ENCODE peak calls at places on chromosomes 6 and 20, in six cellular contexts. Q, A, T, J, M and Z are unnamed samples.

GRCh38 chr20:56222945-56223344 is 25.6 kb upstream of the MC3R start:
- DNase-seq in T (no peak), A (no peak), Q (no peak), M (no peak), J (no peak), Z (no peak)

GRCh38 chr20:59222982-59223610 is 59.5 kb downstream of the ZNF831 start:
- DNase-seq in T (no peak), M (no peak), A (peak), Q (no peak), J (peak), Z (no peak)

GRCh38 chr6:12017263-12017662 is 5.2 kb downstream of the HIVEP1 start:
- DNase-seq in Q (no peak), J (no peak), M (no peak), A (no peak), T (no peak), Z (no peak)

GRCh38 chr6:134230087-134230717 is 87.7 kb downstream of the SGK1 start:
- DNase-seq in M (no peak), T (no peak), Q (peak), J (no peak), A (no peak), Z (no peak)

GRCh38 chr20:41168281-41169183 is 31.2 kb downstream of the PLCG1 start:
- DNase-seq in J (no peak), T (no peak), A (no peak), M (no peak), Q (no peak), Z (no peak)

GRCh38 chr6:50849016-50849748 is 30.5 kb downstream of the TFAP2B start:
- DNase-seq in Q (no peak), T (no peak), J (no peak), M (no peak), A (peak), Z (no peak)

GRCh38 chr6:40779399-40779798 is 192.2 kb upstream of the LRFN2 start:
- DNase-seq in A (no peak), M (no peak), Q (no peak), J (peak), T (no peak), Z (no peak)

GRCh38 chr6:56570434-56571359 is 72.0 kb downstream of the DST start:
- DNase-seq in Q (no peak), A (no peak), T (no peak), J (peak), M (no peak), Z (no peak)

GRCh38 chr20:59661141-59661540 is 56.8 kb downstream of the PHACTR3 start:
- DNase-seq in J (no peak), Q (no peak), A (no peak), T (no peak), M (no peak), Z (no peak)

GRCh38 chr6:44800171-44800671 is 412.7 kb downstream of the CDC5L start:
- DNase-seq in M (no peak), J (peak), A (no peak), T (no peak), Q (no peak), Z (peak)

GRCh38 chr20:33578510-33578909 is 83.6 kb upstream of the C20orf144 start:
- DNase-seq in T (no peak), Q (no peak), M (no peak), A (no peak), J (no peak), Z (no peak)

GRCh38 chr6:131122007-131122406 is 13.3 kb upstream of the AKAP7 start:
- DNase-seq in Q (no peak), A (no peak), T (no peak), J (no peak), M (no peak), Z (no peak)

GRCh38 chr6:6772751-6773150 is 184.2 kb downstream of the LY86 start:
- DNase-seq in M (no peak), A (peak), T (no peak), J (no peak), Q (no peak), Z (no peak)

GRCh38 chr6:127460465-127460864 is 1.3 kb upstream of the KIAA0408 start:
- DNase-seq in Q (no peak), T (no peak), A (no peak), M (no peak), J (no peak), Z (no peak)

GRCh38 chr20:10434832-10435812 is at the start of gene SLX4IP:
- DNase-seq in Q (peak), M (peak), A (peak), J (peak), T (peak), Z (peak)
- TF ChIP-seq POLR2A in Q (peak), M (no peak), A (peak), J (peak), T (peak), Z (no peak)

GRCh38 chr6:143513410-143513809 is 1.9 kb upstream of the FUCA2 start:
- DNase-seq in M (no peak), A (peak), T (peak), J (no peak), Q (peak), Z (no peak)

GRCh38 chr6:143515766-143516355 is 4.3 kb upstream of the FUCA2 start:
- DNase-seq in Q (no peak), A (no peak), T (no peak), J (no peak), M (no peak), Z (no peak)

GRCh38 chr6:143514996-143515760 is 3.7 kb upstream of the FUCA2 start:
- DNase-seq in A (no peak), J (no peak), M (no peak), Q (peak), T (no peak), Z (no peak)

GRCh38 chr6:143507358-143508145 is 4.0 kb downstream of the FUCA2 start:
- DNase-seq in J (no peak), M (no peak), T (no peak), A (no peak), Q (no peak), Z (no peak)

DNA sequence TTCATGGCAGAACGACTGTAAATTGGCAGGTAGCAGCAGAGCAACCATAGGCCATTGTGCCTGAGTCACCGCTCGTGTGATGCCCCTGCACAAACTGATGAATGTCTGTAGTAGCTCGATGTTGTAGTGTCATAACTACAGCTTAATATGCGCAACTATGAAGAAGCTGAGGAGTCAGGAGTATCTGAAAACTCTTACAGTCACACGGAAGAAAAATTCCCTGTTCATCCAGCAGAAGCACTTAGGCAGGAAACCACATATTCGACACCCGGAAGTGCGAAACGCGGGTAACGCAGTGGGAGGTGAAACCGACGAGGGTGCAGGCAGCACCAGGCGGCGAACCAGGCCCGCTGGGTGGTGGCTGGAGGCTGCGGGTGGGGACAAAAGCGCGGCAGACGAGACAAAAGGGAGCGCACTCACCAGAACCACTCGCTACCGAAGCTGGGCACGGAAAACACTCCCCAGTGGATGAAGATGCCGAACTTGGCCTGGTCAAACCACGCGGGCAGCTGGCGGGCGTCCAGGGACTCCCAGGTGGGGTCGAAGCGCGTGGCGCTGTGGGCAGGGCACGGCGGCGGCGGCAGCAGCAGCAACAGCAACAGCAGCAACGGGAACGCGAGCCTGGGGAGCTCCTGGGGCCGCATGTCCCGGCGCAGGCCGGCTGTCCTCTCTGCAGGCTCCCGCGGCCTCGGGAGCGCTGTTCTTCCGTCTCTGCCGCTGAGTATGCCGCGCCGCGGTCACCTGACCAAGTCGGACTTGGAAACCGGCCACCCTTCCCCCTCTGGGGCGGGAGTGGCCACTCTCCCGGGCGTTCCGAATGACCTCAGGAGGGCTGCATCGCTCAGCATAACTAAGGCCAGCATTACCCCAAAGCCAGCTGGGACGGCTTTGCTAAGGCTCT is at the start of gene FUCA2:
- DNase-seq in Q (peak), M (peak), T (peak), A (peak), J (peak), Z (peak)
- TF ChIP-seq POLR2A in Q (peak), M (peak), T (peak), A (peak), J (peak), Z (peak)

GRCh38 chr6:65189344-65189743 is 517.7 kb downstream of the EYS start:
- DNase-seq in T (no peak), Q (no peak), J (no peak), M (no peak), A (no peak), Z (no peak)

GRCh38 chr6:65191412-65191811 is 515.6 kb downstream of the EYS start:
- DNase-seq in J (no peak), T (no peak), A (no peak), Q (no peak), M (no peak), Z (no peak)
- TF ChIP-seq POLR2A in J (no peak), T (no peak), A (no peak), Q (no peak), M (no peak), Z (no peak)

GRCh38 chr6:32669893-32670292 is 3.4 kb upstream of the HLA-DQB1 start:
- DNase-seq in J (no peak), T (no peak), Q (no peak), A (no peak), M (no peak), Z (no peak)

GRCh38 chr6:32666420-32667300 is at the start of gene HLA-DQB1:
- DNase-seq in T (no peak), A (no peak), J (peak), Q (peak), M (no peak), Z (no peak)

GRCh38 chr6:32669240-32669639 is 2.8 kb upstream of the HLA-DQB1 start:
- DNase-seq in M (no peak), Q (no peak), A (no peak), J (no peak), T (no peak), Z (no peak)

GRCh38 chr6:32665621-32666140 is 776 bp downstream of the HLA-DQB1 start:
- DNase-seq in A (no peak), J (no peak), Q (no peak), T (no peak), M (no peak), Z (no peak)

DNA sequence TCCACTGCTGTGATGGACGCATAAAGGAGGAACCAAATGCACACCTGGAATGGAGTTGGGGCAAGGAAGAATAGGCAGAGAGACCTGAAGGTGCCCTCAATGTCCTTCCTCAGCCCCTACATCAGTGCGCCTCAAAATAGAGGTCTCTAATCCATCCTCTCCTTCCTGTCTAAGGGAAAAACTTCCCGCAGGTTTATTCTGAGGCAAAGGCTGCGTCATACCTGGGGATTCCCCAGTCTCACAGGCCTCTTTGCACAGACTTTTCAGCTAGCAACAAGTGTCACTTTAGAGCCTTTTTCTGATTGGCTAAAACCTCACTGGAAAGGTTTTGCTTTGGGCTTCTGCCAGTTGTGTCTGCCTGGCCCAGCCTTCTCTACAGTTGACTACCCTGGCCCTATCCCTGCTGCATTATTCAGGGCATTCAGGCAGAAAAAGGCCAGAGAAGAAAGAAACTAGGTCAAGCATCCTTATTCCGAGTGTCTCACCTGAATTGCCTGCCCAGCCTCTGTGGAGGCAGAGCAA is 1.8 kb upstream of the HLA-DQB1 start:
- DNase-seq in T (no peak), M (no peak), Q (peak), A (no peak), J (no peak), Z (peak)
- TF ChIP-seq POLR2A in T (no peak), M (no peak), Q (no peak), A (no peak), J (no peak), Z (no peak)

DNA sequence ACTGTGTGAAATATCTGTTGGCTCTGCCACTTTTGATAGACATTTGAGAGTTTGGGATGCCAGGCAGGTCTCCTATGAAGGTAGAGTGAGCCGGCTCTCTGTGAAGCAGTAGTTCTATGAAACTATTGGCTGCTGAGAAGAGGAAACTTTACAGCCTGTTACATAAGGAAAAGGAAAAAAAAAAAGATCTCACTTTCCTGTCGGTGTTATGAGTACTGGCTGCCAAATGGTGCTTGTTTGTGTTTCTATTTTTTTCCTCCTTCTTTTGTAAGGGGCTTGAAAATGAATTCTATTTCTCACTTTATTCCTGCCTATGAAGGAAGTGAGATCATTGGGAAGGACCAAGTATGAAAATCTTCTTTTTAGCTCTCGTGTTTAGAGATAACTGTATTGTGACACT is 73.1 kb upstream of the CLDN20 start:
- DNase-seq in T (no peak), Q (no peak), M (no peak), A (no peak), J (no peak), Z (no peak)
- TF ChIP-seq POLR2A in T (no peak), Q (no peak), M (no peak), A (no peak), J (no peak), Z (no peak)

GRCh38 chr20:35741892-35742740 is at the start of gene RBM39:
- DNase-seq in M (peak), Q (peak), J (peak), T (peak), A (peak), Z (peak)
- TF ChIP-seq POLR2A in M (peak), Q (peak), J (peak), T (peak), A (peak), Z (peak)

DNA sequence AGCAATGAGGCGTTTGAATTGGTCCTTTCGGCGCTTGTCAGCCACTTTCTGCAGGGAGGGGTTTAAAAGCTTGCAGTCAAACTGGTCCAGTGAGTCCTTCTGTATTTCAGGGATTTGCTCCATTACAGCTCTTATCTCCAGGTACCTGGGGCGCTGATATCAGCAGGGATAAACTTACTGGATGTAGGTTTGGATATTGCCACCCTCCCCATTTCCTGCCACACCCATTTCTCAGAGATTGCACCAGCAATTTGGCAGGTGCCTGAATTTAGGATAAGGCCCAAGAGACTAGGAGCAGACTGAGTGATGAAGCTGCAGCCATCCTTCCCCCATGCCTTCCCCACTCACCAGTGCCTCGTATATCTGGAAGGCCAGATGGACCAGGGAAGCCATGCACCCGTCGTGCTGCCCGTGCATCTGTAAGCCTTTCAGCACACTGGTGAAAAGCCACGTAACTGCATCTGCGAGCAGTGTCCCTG is 7.6 kb downstream of the POLR1C start:
- DNase-seq in A (no peak), M (no peak), T (no peak), J (no peak), Q (no peak), Z (no peak)
- TF ChIP-seq POLR2A in A (no peak), M (no peak), T (peak), J (no peak), Q (no peak), Z (no peak)

GRCh38 chr6:157019115-157019628 is 242.0 kb downstream of the ARID1B start:
- DNase-seq in Q (no peak), M (no peak), T (no peak), J (no peak), A (no peak), Z (no peak)

GRCh38 chr6:157019733-157020132 is 242.6 kb downstream of the ARID1B start:
- DNase-seq in J (no peak), A (no peak), T (no peak), Q (no peak), M (no peak), Z (no peak)

GRCh38 chr6:157022022-157022740 is 245.0 kb downstream of the ARID1B start:
- DNase-seq in J (peak), Q (peak), M (peak), T (peak), A (peak), Z (peak)

GRCh38 chr6:157021267-157022021 is 244.3 kb downstream of the ARID1B start:
- DNase-seq in Q (peak), T (peak), A (peak), M (peak), J (peak), Z (peak)

GRCh38 chr6:157020398-157021266 is 243.5 kb downstream of the ARID1B start:
- DNase-seq in A (no peak), Q (peak), J (peak), M (no peak), T (no peak), Z (peak)
- TF ChIP-seq POLR2A in A (no peak), Q (no peak), J (no peak), M (no peak), T (no peak), Z (no peak)

GRCh38 chr6:30518505-30518850 is 29.2 kb downstream of the HLA-E start:
- DNase-seq in J (no peak), M (no peak), A (no peak), Q (no peak), T (no peak), Z (no peak)

GRCh38 chr6:30520480-30520992 is 31.2 kb downstream of the HLA-E start:
- DNase-seq in M (no peak), J (no peak), A (no peak), T (no peak), Q (no peak), Z (no peak)

GRCh38 chr6:30513451-30513850 is 24.1 kb downstream of the HLA-E start:
- DNase-seq in A (no peak), Q (no peak), M (no peak), J (no peak), T (no peak), Z (no peak)

GRCh38 chr6:30515106-30515505 is 25.8 kb downstream of the HLA-E start:
- DNase-seq in J (no peak), A (no peak), T (no peak), M (no peak), Q (no peak), Z (no peak)

GRCh38 chr6:30515967-30516753 is 26.9 kb downstream of the HLA-E start:
- DNase-seq in J (peak), Q (peak), A (peak), T (peak), M (peak), Z (peak)
- TF ChIP-seq POLR2A in J (no peak), Q (peak), A (peak), T (peak), M (no peak), Z (peak)

GRCh38 chr6:138657026-138657425 is 116.5 kb upstream of the CCDC28A start:
- DNase-seq in A (no peak), J (no peak), T (no peak), M (no peak), Q (no peak), Z (no peak)
- TF ChIP-seq POLR2A in A (no peak), J (no peak), T (no peak), M (no peak), Q (no peak), Z (no peak)